ENCODE peak calls at places on chromosomes 3 and 15, in four cellular contexts. G, P, C and I are unnamed samples.

GRCh38 chr3:25664066-25664809 is 469 bp downstream of the TOP2B start:
- DNase-seq in G (peak), P (no peak), C (peak), I (peak)

GRCh38 chr3:122777077-122777476 is 16.6 kb downstream of the HSPBAP1 start:
- DNase-seq in G (no peak), P (no peak), C (no peak), I (no peak)

GRCh38 chr3:31853580-31853979 is 127.5 kb downstream of the OSBPL10 start:
- DNase-seq in G (no peak), P (no peak), C (no peak), I (no peak)

GRCh38 chr15:90264649-90265048 is 823 bp upstream of the NGRN start:
- DNase-seq in G (no peak), P (no peak), C (no peak), I (no peak)

GRCh38 chr15:57610130-57610529 is 18.4 kb downstream of the MYZAP start:
- DNase-seq in G (peak), P (peak), C (no peak), I (no peak)

GRCh38 chr15:101675015-101675414 is 22.8 kb upstream of the TM2D3 start:
- DNase-seq in G (peak), P (no peak), C (no peak), I (no peak)

GRCh38 chr3:185552358-185552877 is at the start of gene LIPH:
- DNase-seq in G (peak), P (peak), C (no peak), I (no peak)

GRCh38 chr3:113867506-113867905 is 28.9 kb downstream of the GRAMD1C start:
- DNase-seq in G (peak), P (no peak), C (no peak), I (no peak)

GRCh38 chr15:25059698-25060471 is 105.1 kb downstream of the SNRPN start:
- DNase-seq in G (no peak), P (no peak), C (no peak), I (no peak)

GRCh38 chr15:43749690-43750345 is 3.6 kb downstream of the PDIA3 start:
- DNase-seq in G (peak), P (no peak), C (no peak), I (no peak)

GRCh38 chr3:13927295-13927694 is 47.4 kb upstream of the WNT7A start:
- DNase-seq in G (no peak), P (no peak), C (no peak), I (no peak)

GRCh38 chr3:45462522-45463262 is 74.3 kb downstream of the LARS2 start:
- DNase-seq in G (peak), P (no peak), C (no peak), I (no peak)

GRCh38 chr3:136350557-136350956 is 100.4 kb downstream of the PCCB start:
- DNase-seq in G (peak), P (no peak), C (no peak), I (no peak)

GRCh38 chr3:45541326-45542321 is 52.9 kb upstream of the LIMD1 start:
- DNase-seq in G (no peak), P (no peak), C (no peak), I (no peak)

GRCh38 chr3:18215639-18216038 is 209.5 kb downstream of the SATB1 start:
- DNase-seq in G (no peak), P (no peak), C (no peak), I (no peak)

GRCh38 chr3:122263058-122263457 is 62.0 kb upstream of the CSTA start:
- DNase-seq in G (no peak), P (no peak), C (no peak), I (no peak)

GRCh38 chr3:52373676-52374075 is 57.6 kb downstream of the DNAH1 start:
- DNase-seq in G (no peak), P (no peak), C (no peak), I (no peak)

GRCh38 chr3:195183071-195183776 is 87.7 kb downstream of the XXYLT1 start:
- DNase-seq in G (no peak), P (no peak), C (no peak), I (no peak)

GRCh38 chr3:167151671-167152070 is 228.4 kb downstream of the ZBBX start:
- DNase-seq in G (no peak), P (no peak), C (no peak), I (no peak)
- TF ChIP-seq CTCF in G (no peak), P (no peak), C (peak), I (no peak)

GRCh38 chr3:29153811-29154210 is 127.1 kb upstream of the RBMS3 start:
- DNase-seq in G (no peak), P (no peak), C (no peak), I (no peak)

GRCh38 chr3:29156071-29156715 is 124.7 kb upstream of the RBMS3 start:
- DNase-seq in G (no peak), P (no peak), C (no peak), I (no peak)

GRCh38 chr3:29152379-29152778 is 128.5 kb upstream of the RBMS3 start:
- DNase-seq in G (no peak), P (no peak), C (peak), I (no peak)
- TF ChIP-seq CTCF in G (no peak), P (no peak), C (no peak), I (no peak)

DNA sequence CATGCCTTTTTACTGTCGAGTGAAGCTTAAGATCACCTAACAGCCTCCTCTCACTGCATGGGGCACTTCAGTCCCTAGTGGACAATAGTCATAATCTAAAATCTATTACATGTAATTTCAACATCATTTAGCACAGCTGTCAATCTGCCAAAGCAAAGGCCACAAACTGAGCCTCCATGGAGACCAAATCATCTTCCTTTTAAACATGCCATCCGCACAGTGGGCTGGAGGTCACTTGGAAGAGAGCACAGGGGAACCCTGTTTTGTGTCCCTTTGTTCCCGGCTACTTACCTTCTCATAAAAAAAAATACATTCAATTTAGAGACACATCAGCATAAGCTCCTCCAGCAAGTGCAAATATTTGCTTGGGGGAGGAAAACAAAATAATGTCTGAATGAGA is 167.3 kb downstream of the SQOR start:
- DNase-seq in G (no peak), P (no peak), C (no peak), I (no peak)
- TF ChIP-seq CTCF in G (no peak), P (no peak), C (no peak), I (no peak)

DNA sequence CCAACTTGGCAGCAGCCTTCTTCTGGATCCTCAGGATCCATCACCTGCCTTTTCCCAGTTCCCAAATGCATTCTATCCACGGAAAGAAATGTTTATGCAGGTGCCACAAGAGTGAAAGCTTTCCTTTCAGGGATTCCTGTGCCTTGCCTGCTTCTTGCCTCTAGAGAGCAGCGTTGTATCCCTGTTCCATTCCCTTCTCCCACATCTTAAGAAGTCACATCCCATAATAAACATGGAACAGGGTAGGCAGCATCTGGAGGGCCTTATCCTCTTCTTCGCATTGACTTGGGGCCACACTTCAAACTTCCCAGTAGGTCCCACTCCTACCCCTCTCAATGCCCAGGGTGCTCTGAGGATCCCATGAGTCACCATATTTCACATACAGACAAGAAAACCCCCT is 72.7 kb upstream of the DCLK3 start:
- DNase-seq in G (no peak), P (no peak), C (no peak), I (no peak)
- TF ChIP-seq CTCF in G (no peak), P (no peak), C (no peak), I (peak)

DNA sequence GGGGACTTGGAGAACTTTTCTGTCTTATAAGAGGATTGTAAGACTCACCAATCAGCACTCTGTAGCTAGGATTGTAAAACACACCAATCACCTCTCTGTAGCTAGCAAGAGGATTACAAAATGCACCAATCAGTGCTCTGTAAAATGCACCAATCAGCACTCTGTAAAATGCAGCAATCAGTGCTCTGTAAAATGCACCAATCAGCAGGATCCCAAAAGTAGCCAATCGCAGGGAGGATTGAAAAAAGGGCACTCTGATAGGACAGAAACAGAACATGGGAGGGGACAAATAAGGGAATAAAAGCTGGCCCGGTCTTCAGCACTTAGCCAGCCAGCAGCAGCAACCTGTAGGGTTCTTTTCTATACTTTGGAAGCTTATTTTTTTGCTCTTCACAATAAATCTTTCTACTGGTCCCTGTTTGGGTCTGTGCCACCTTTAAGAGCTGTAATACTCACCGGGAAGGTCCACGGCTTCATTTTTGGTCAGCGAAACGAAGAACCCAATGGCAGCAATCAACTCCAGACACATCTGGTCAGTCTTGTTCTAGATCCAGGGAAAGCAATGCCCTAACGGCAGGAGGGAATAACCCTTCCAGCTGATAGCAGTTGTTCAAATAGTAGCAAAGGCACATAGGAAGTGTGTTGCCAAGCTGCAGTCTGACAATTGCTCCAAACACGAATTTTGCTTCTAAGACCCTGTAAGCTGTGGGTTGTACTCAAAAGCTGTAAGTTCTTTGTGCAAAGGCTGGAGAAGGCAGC is 135.6 kb downstream of the TJP1 start:
- DNase-seq in G (no peak), P (no peak), C (no peak), I (no peak)
- TF ChIP-seq CTCF in G (no peak), P (no peak), C (no peak), I (no peak)

GRCh38 chr15:49875392-49875791 is 243.6 kb downstream of the ATP8B4 start:
- DNase-seq in G (no peak), P (no peak), C (no peak), I (no peak)
- TF ChIP-seq CTCF in G (no peak), P (no peak), C (peak), I (no peak)

GRCh38 chr15:51390932-51391432 is 49.5 kb downstream of the GLDN start:
- DNase-seq in G (no peak), P (no peak), C (no peak), I (no peak)
- TF ChIP-seq CTCF in G (no peak), P (no peak), C (no peak), I (no peak)

GRCh38 chr3:59064276-59064675 is 14.5 kb upstream of the CFAP20DC start:
- DNase-seq in G (no peak), P (no peak), C (no peak), I (no peak)
- TF ChIP-seq CTCF in G (no peak), P (peak), C (no peak), I (no peak)